ENCODE peak calls at places on chromosomes 3 and 15, in five cellular contexts. W, I, M, T and Q are unnamed samples.

GRCh38 chr3:141368062-141368924 is at the start of gene ZBTB38:
- DNase-seq in W (peak; percentile 16), I (peak; percentile 90), M (peak; percentile 97), T (peak; percentile 87), Q (peak; percentile 95)

GRCh38 chr15:92457642-92458041 is 64.0 kb downstream of the ST8SIA2 start:
- DNase-seq in W (no peak), I (no peak), M (no peak), T (no peak), Q (no peak)

GRCh38 chr3:184568918-184569829 is 7.6 kb downstream of the EPHB3 start:
- DNase-seq in W (peak; percentile 90), I (peak; percentile 72), M (no peak), T (peak; percentile 85), Q (peak; percentile 96)

GRCh38 chr15:80614711-80615360 is 80.3 kb upstream of the ABHD17C start:
- DNase-seq in W (no peak), I (no peak), M (no peak), T (no peak), Q (no peak)

GRCh38 chr3:190586631-190587000 is 72.7 kb downstream of the IL1RAP start:
- DNase-seq in W (no peak), I (no peak), M (no peak), T (no peak), Q (peak; percentile 57)

GRCh38 chr3:115330406-115330805 is 183.3 kb upstream of the ZBTB20 start:
- DNase-seq in W (no peak), I (no peak), M (no peak), T (no peak), Q (peak; percentile 75)

GRCh38 chr3:183808355-183808754 is 17.0 kb downstream of the MAP6D1 start:
- DNase-seq in W (no peak), I (no peak), M (no peak), T (no peak), Q (no peak)

GRCh38 chr3:123102826-123103225 is 36.0 kb downstream of the PDIA5 start:
- DNase-seq in W (no peak), I (no peak), M (no peak), T (no peak), Q (no peak)

GRCh38 chr3:9861201-9861600 is 17.4 kb upstream of the RPUSD3 start:
- DNase-seq in W (no peak), I (no peak), M (no peak), T (peak; percentile 60), Q (no peak)

GRCh38 chr15:67039349-67040075 is 25.9 kb upstream of the SMAD3 start:
- DNase-seq in W (no peak), I (peak; percentile 84), M (no peak), T (peak; percentile 70), Q (no peak)

GRCh38 chr15:70039917-70040316 is 57.8 kb downstream of the TLE3 start:
- DNase-seq in W (no peak), I (no peak), M (no peak), T (no peak), Q (no peak)

GRCh38 chr3:110420158-110420641 is 651.4 kb upstream of the NECTIN3 start:
- DNase-seq in W (no peak), I (no peak), M (no peak), T (no peak), Q (peak; percentile 79)

GRCh38 chr3:169389211-169389924 is 274.1 kb downstream of the MECOM start:
- DNase-seq in W (no peak), I (no peak), M (peak; percentile 21), T (no peak), Q (peak; percentile 45)

GRCh38 chr3:45665101-45665572 is 24.1 kb upstream of the SACM1L start:
- DNase-seq in W (peak; percentile 56), I (peak; percentile 60), M (peak; percentile 71), T (peak; percentile 75), Q (no peak)

GRCh38 chr3:33658971-33659848 is 58.8 kb downstream of the CLASP2 start:
- DNase-seq in W (peak; percentile 74), I (peak; percentile 89), M (peak; percentile 64), T (peak; percentile 87), Q (peak; percentile 73)

GRCh38 chr15:42147431-42147735 is 9.1 kb downstream of the PLA2G4F start:
- DNase-seq in W (no peak), I (no peak), M (no peak), T (no peak), Q (no peak)

GRCh38 chr3:63067999-63068645 is 192.9 kb upstream of the CADPS start:
- DNase-seq in W (no peak), I (peak; percentile 86), M (peak; percentile 27), T (peak; percentile 80), Q (peak; percentile 53)

GRCh38 chr15:98727115-98728040 is 79.0 kb downstream of the IGF1R start:
- DNase-seq in W (peak; percentile 44), I (peak; percentile 75), M (peak; percentile 89), T (peak; percentile 90), Q (peak; percentile 93)

GRCh38 chr3:188948658-188949400 is 222.9 kb upstream of the TPRG1 start:
- DNase-seq in W (no peak), I (no peak), M (peak; percentile 48), T (no peak), Q (peak; percentile 99)

GRCh38 chr3:43858052-43858701 is 167.4 kb downstream of the ABHD5 start:
- DNase-seq in W (no peak), I (peak; percentile 35), M (no peak), T (peak; percentile 39), Q (no peak)

GRCh38 chr15:78174398-78174797 is 25.2 kb downstream of the IDH3A start:
- DNase-seq in W (no peak), I (no peak), M (no peak), T (no peak), Q (no peak)

GRCh38 chr3:108062051-108062450 is 28.8 kb downstream of the CD47 start:
- DNase-seq in W (no peak), I (no peak), M (no peak), T (no peak), Q (no peak)

GRCh38 chr3:190883973-190884832 is 21.7 kb upstream of the GMNC start:
- DNase-seq in W (peak; percentile 36), I (peak; percentile 72), M (peak; percentile 53), T (peak; percentile 82), Q (peak; percentile 27)

GRCh38 chr3:56373386-56373785 is 94.9 kb downstream of the ERC2 start:
- DNase-seq in W (no peak), I (no peak), M (no peak), T (peak; percentile 53), Q (no peak)

GRCh38 chr3:32239638-32240550 is 1.4 kb downstream of the CMTM8 start:
- DNase-seq in W (peak; percentile 62), I (peak; percentile 52), M (peak; percentile 65), T (peak; percentile 80), Q (no peak)

GRCh38 chr3:32238027-32238815 is at the start of gene CMTM8:
- DNase-seq in W (peak; percentile 90), I (peak; percentile 88), M (peak; percentile 69), T (peak; percentile 83), Q (no peak)

GRCh38 chr3:32238816-32239637 is 547 bp downstream of the CMTM8 start:
- DNase-seq in W (no peak), I (no peak), M (no peak), T (peak; percentile 63), Q (peak; percentile 32)

GRCh38 chr3:32236377-32236776 is 2.1 kb upstream of the CMTM8 start:
- DNase-seq in W (no peak), I (no peak), M (no peak), T (no peak), Q (no peak)

GRCh38 chr3:32237670-32238026 is 832 bp upstream of the CMTM8 start:
- DNase-seq in W (no peak), I (no peak), M (no peak), T (peak; percentile 40), Q (no peak)
- H3K4me3 ChIP-seq in W (peak overlapping the region; percentile 87), I (peak overlapping the region; percentile 95), M (peak overlapping the region; percentile 92), T (peak overlapping the region; percentile 88), Q (peak overlapping the region; percentile 50)

GRCh38 chr15:73927476-73928240 is 1.4 kb downstream of the LOXL1 start:
- DNase-seq in W (peak; percentile 73), I (peak; percentile 82), M (no peak), T (peak; percentile 81), Q (no peak)

GRCh38 chr15:73927003-73927475 is 777 bp downstream of the LOXL1 start:
- DNase-seq in W (no peak), I (peak; percentile 78), M (no peak), T (peak; percentile 75), Q (no peak)

GRCh38 chr15:73928241-73928579 is 1.9 kb downstream of the LOXL1 start:
- DNase-seq in W (no peak), I (no peak), M (no peak), T (no peak), Q (no peak)

GRCh38 chr15:73924258-73924921 is 1.9 kb upstream of the LOXL1 start:
- DNase-seq in W (no peak), I (peak; percentile 39), M (no peak), T (no peak), Q (peak; percentile 81)

DNA sequence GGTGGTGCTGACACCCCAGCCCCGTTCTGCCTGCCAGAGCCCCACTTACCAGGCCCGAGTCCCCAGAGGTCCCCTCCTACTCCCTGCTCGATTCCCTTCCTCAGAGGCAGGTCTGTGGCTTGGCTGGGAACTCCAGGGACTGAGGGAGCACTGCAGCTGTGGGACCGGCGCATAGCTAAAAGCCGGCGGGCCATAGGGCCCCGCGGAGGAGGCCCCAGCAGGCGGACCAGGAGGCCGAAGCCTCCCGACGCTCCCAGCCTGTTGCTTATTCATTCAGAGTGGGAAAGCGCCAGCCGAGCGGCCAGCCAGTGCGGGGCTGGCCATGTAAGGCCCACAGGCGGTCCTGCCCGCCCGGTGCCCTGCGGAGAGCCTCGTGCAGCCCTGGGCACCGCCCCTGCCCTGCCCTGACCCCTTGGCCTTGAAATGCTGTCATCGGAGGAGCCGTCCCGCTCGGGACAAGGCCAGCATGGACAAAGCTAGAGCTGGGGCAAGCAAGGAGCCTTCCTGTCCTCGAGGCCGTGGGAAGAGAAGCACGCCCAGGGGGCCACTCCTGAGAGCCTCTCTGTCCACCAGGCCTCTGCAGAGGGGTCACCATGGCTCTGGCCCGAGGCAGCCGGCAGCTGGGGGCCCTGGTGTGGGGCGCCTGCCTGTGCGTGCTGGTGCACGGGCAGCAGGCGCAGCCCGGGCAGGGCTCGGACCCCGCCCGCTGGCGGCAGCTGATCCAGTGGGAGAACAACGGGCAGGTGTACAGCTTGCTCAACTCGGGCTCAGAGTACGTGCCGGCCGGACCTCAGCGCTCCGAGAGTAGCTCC is at the start of gene LOXL1:
- DNase-seq in W (no peak), I (peak; percentile 91), M (peak; percentile 23), T (peak; percentile 87), Q (peak; percentile 89)
- H3K4me1 ChIP-seq in W (peaks cover 35% of the 10 kb centered on the region), I (peaks cover 59% of the 10 kb centered on the region), M (peaks cover 6% of the 10 kb centered on the region), T (peaks cover 49% of the 10 kb centered on the region), Q (peaks cover 82% of the 10 kb centered on the region)

GRCh38 chr15:49421991-49422390 is 1.1 kb upstream of the FGF7 start:
- DNase-seq in W (peak; percentile 23), I (peak; percentile 67), M (peak; percentile 53), T (peak; percentile 75), Q (peak; percentile 55)
- H2AFZ ChIP-seq in W (no peak overlapping the region), I (peak overlapping the region; percentile 75), M (no peak overlapping the region), T (no peak overlapping the region), Q (no peak overlapping the region)

GRCh38 chr3:179177611-179178010 is 29.5 kb downstream of the PIK3CA start:
- DNase-seq in W (no peak), I (no peak), M (no peak), T (no peak), Q (no peak)

GRCh38 chr3:179172546-179172945 is 24.4 kb downstream of the PIK3CA start:
- DNase-seq in W (no peak), I (no peak), M (no peak), T (no peak), Q (no peak)

GRCh38 chr3:179175358-179175757 is 27.2 kb downstream of the PIK3CA start:
- DNase-seq in W (no peak), I (peak; percentile 24), M (no peak), T (no peak), Q (peak; percentile 20)

GRCh38 chr3:179174898-179175297 is 26.7 kb downstream of the PIK3CA start:
- DNase-seq in W (no peak), I (peak; percentile 17), M (no peak), T (peak; percentile 37), Q (no peak)

GRCh38 chr3:179174316-179174715 is 26.2 kb downstream of the PIK3CA start:
- DNase-seq in W (no peak), I (no peak), M (no peak), T (no peak), Q (no peak)
- H3K4me3 ChIP-seq in W (no peak overlapping the region), I (no peak overlapping the region), M (no peak overlapping the region), T (no peak overlapping the region), Q (no peak overlapping the region)